ENCODE peak calls at places on chromosomes 12 and 14, in eight cellular contexts. One of them, this sample, is unnamed.

GRCh38 chr12:118188690-118189371 is 52.9 kb downstream of the PEBP1 start:
- DNase-seq in lower leg skin: no peak
- DNase-seq in sigmoid colon: peak
- DNase-seq in A549: no peak
- DNase-seq in H1: no peak
- DNase-seq in HCT116: no peak
- DNase-seq in GM12892: no peak
- DNase-seq in stomach: no peak
- DNase-seq in this sample: no peak

GRCh38 chr14:31263485-31264133 is 56.0 kb upstream of the HECTD1 start:
- DNase-seq in lower leg skin: peak
- DNase-seq in sigmoid colon: peak
- DNase-seq in A549: peak
- DNase-seq in H1: peak
- DNase-seq in HCT116: peak
- DNase-seq in GM12892: no peak
- DNase-seq in stomach: peak
- DNase-seq in this sample: peak

GRCh38 chr12:64452559-64453329 is 824 bp downstream of the TBK1 start:
- DNase-seq in lower leg skin: no peak
- DNase-seq in sigmoid colon: no peak
- DNase-seq in A549: peak
- DNase-seq in H1: no peak
- DNase-seq in HCT116: peak
- DNase-seq in GM12892: no peak
- DNase-seq in stomach: peak
- DNase-seq in this sample: no peak

GRCh38 chr12:68319988-68320623 is 12.1 kb downstream of the MDM1 start:
- DNase-seq in lower leg skin: no peak
- DNase-seq in sigmoid colon: peak
- DNase-seq in A549: no peak
- DNase-seq in H1: no peak
- DNase-seq in HCT116: no peak
- DNase-seq in GM12892: no peak
- DNase-seq in stomach: no peak
- DNase-seq in this sample: no peak

GRCh38 chr14:78848234-78848820 is 678.2 kb downstream of the NRXN3 start:
- DNase-seq in lower leg skin: no peak
- DNase-seq in sigmoid colon: no peak
- DNase-seq in A549: peak
- DNase-seq in H1: no peak
- DNase-seq in HCT116: peak
- DNase-seq in GM12892: no peak
- DNase-seq in stomach: peak
- DNase-seq in this sample: peak

GRCh38 chr14:94021001-94021400 is 5.1 kb upstream of the OTUB2 start:
- DNase-seq in lower leg skin: no peak
- DNase-seq in sigmoid colon: no peak
- DNase-seq in A549: no peak
- DNase-seq in H1: no peak
- DNase-seq in HCT116: no peak
- DNase-seq in GM12892: no peak
- DNase-seq in stomach: no peak
- DNase-seq in this sample: no peak

GRCh38 chr12:51792417-51792816 is 56.1 kb downstream of the FIGNL2 start:
- DNase-seq in lower leg skin: no peak
- DNase-seq in sigmoid colon: no peak
- DNase-seq in A549: no peak
- DNase-seq in H1: no peak
- DNase-seq in HCT116: no peak
- DNase-seq in GM12892: no peak
- DNase-seq in stomach: no peak
- DNase-seq in this sample: no peak

GRCh38 chr12:84732941-84733340 is 179.7 kb downstream of the SLC6A15 start:
- DNase-seq in lower leg skin: no peak
- DNase-seq in sigmoid colon: no peak
- DNase-seq in A549: no peak
- DNase-seq in H1: no peak
- DNase-seq in HCT116: no peak
- DNase-seq in GM12892: no peak
- DNase-seq in stomach: no peak
- DNase-seq in this sample: no peak

GRCh38 chr12:116333402-116333801 is 55.9 kb upstream of the MED13L start:
- DNase-seq in lower leg skin: peak
- DNase-seq in sigmoid colon: no peak
- DNase-seq in A549: no peak
- DNase-seq in H1: no peak
- DNase-seq in HCT116: no peak
- DNase-seq in GM12892: no peak
- DNase-seq in stomach: no peak
- DNase-seq in this sample: no peak

GRCh38 chr12:122793685-122794106 is 19.3 kb downstream of the CCDC62 start:
- DNase-seq in lower leg skin: no peak
- DNase-seq in sigmoid colon: no peak
- DNase-seq in A549: peak
- DNase-seq in H1: no peak
- DNase-seq in HCT116: peak
- DNase-seq in GM12892: no peak
- DNase-seq in stomach: no peak
- DNase-seq in this sample: no peak

GRCh38 chr12:102722147-102722546 is 194.9 kb downstream of the PAH start:
- DNase-seq in lower leg skin: no peak
- DNase-seq in sigmoid colon: no peak
- DNase-seq in A549: no peak
- DNase-seq in H1: no peak
- DNase-seq in HCT116: no peak
- DNase-seq in GM12892: no peak
- DNase-seq in stomach: no peak
- DNase-seq in this sample: no peak

GRCh38 chr12:46725332-46725731 is 100.5 kb downstream of the SLC38A4 start:
- DNase-seq in lower leg skin: no peak
- DNase-seq in sigmoid colon: no peak
- DNase-seq in A549: no peak
- DNase-seq in H1: no peak
- DNase-seq in HCT116: no peak
- DNase-seq in GM12892: no peak
- DNase-seq in stomach: no peak
- DNase-seq in this sample: no peak

GRCh38 chr12:124404162-124404561 is 109.3 kb downstream of the RFLNA start:
- DNase-seq in lower leg skin: no peak
- DNase-seq in sigmoid colon: peak
- DNase-seq in A549: no peak
- DNase-seq in H1: no peak
- DNase-seq in HCT116: no peak
- DNase-seq in GM12892: no peak
- DNase-seq in stomach: no peak
- DNase-seq in this sample: no peak

GRCh38 chr12:47816646-47817271 is 2.9 kb downstream of the HDAC7 start:
- DNase-seq in lower leg skin: no peak
- DNase-seq in sigmoid colon: peak
- DNase-seq in A549: no peak
- DNase-seq in H1: no peak
- DNase-seq in HCT116: no peak
- DNase-seq in GM12892: no peak
- DNase-seq in stomach: no peak
- DNase-seq in this sample: no peak

GRCh38 chr14:32508281-32508680 is 179.2 kb downstream of the AKAP6 start:
- DNase-seq in lower leg skin: no peak
- DNase-seq in sigmoid colon: no peak
- DNase-seq in A549: no peak
- DNase-seq in H1: no peak
- DNase-seq in HCT116: no peak
- DNase-seq in GM12892: no peak
- DNase-seq in stomach: no peak
- DNase-seq in this sample: no peak

GRCh38 chr12:54282949-54283593 is 2.5 kb downstream of the HNRNPA1 start:
- DNase-seq in lower leg skin: no peak
- DNase-seq in sigmoid colon: no peak
- DNase-seq in A549: no peak
- DNase-seq in H1: no peak
- DNase-seq in HCT116: no peak
- DNase-seq in GM12892: no peak
- DNase-seq in stomach: no peak
- DNase-seq in this sample: no peak

GRCh38 chr12:109763201-109763841 is 49.7 kb downstream of the FAM222A start:
- DNase-seq in lower leg skin: peak
- DNase-seq in sigmoid colon: peak
- DNase-seq in A549: no peak
- DNase-seq in H1: no peak
- DNase-seq in HCT116: no peak
- DNase-seq in GM12892: no peak
- DNase-seq in stomach: peak
- DNase-seq in this sample: no peak

GRCh38 chr14:87175175-87175574 is 817.8 kb downstream of the GALC start:
- DNase-seq in lower leg skin: no peak
- DNase-seq in sigmoid colon: no peak
- DNase-seq in A549: no peak
- DNase-seq in H1: no peak
- DNase-seq in HCT116: no peak
- DNase-seq in GM12892: no peak
- DNase-seq in stomach: no peak
- DNase-seq in this sample: no peak

GRCh38 chr14:74255281-74255680 is 16.0 kb downstream of the VSX2 start:
- DNase-seq in lower leg skin: no peak
- DNase-seq in sigmoid colon: no peak
- DNase-seq in A549: no peak
- DNase-seq in H1: no peak
- DNase-seq in HCT116: no peak
- DNase-seq in GM12892: no peak
- DNase-seq in stomach: no peak
- DNase-seq in this sample: no peak

GRCh38 chr14:24139272-24139934 is 2.0 kb downstream of the EMC9 start:
- DNase-seq in lower leg skin: no peak
- DNase-seq in sigmoid colon: no peak
- DNase-seq in A549: peak
- DNase-seq in H1: no peak
- DNase-seq in HCT116: no peak
- DNase-seq in GM12892: no peak
- DNase-seq in stomach: no peak
- DNase-seq in this sample: no peak

GRCh38 chr14:24144451-24144850 is 2.0 kb downstream of the PSME2 start:
- DNase-seq in lower leg skin: no peak
- DNase-seq in sigmoid colon: no peak
- DNase-seq in A549: no peak
- DNase-seq in H1: no peak
- DNase-seq in HCT116: no peak
- DNase-seq in GM12892: no peak
- DNase-seq in stomach: no peak
- DNase-seq in this sample: no peak

GRCh38 chr14:24143511-24143910 is 2.1 kb upstream of the EMC9 start:
- DNase-seq in lower leg skin: no peak
- DNase-seq in sigmoid colon: no peak
- DNase-seq in A549: no peak
- DNase-seq in H1: no peak
- DNase-seq in HCT116: no peak
- DNase-seq in GM12892: no peak
- DNase-seq in stomach: no peak
- DNase-seq in this sample: no peak

GRCh38 chr14:24138396-24139271 is 2.6 kb downstream of the PSME1 start:
- DNase-seq in lower leg skin: peak
- DNase-seq in sigmoid colon: no peak
- DNase-seq in A549: no peak
- DNase-seq in H1: no peak
- DNase-seq in HCT116: no peak
- DNase-seq in GM12892: no peak
- DNase-seq in stomach: no peak
- DNase-seq in this sample: no peak

GRCh38 chr14:24141030-24141880 is at the start of gene EMC9:
- DNase-seq in lower leg skin: peak
- DNase-seq in sigmoid colon: peak
- DNase-seq in A549: peak
- DNase-seq in H1: peak
- DNase-seq in HCT116: peak
- DNase-seq in GM12892: peak
- DNase-seq in stomach: peak
- DNase-seq in this sample: peak
- TF ChIP-seq POLR2A in lower leg skin: no peak
- TF ChIP-seq POLR2A in sigmoid colon: peak
- TF ChIP-seq POLR2A in A549: peak
- TF ChIP-seq POLR2A in H1: peak
- TF ChIP-seq POLR2A in HCT116: peak
- TF ChIP-seq POLR2A in GM12892: peak
- TF ChIP-seq POLR2A in stomach: peak
- TF ChIP-seq POLR2A in this sample: peak

GRCh38 chr14:105020815-105021655 is at the start of gene CDCA4:
- DNase-seq in lower leg skin: peak
- DNase-seq in sigmoid colon: peak
- DNase-seq in A549: peak
- DNase-seq in H1: peak
- DNase-seq in HCT116: peak
- DNase-seq in GM12892: peak
- DNase-seq in stomach: peak
- DNase-seq in this sample: peak
- TF ChIP-seq POLR2A in lower leg skin: no peak
- TF ChIP-seq POLR2A in sigmoid colon: peak
- TF ChIP-seq POLR2A in A549: peak
- TF ChIP-seq POLR2A in H1: peak
- TF ChIP-seq POLR2A in HCT116: no peak
- TF ChIP-seq POLR2A in GM12892: peak
- TF ChIP-seq POLR2A in stomach: no peak
- TF ChIP-seq POLR2A in this sample: peak

DNA sequence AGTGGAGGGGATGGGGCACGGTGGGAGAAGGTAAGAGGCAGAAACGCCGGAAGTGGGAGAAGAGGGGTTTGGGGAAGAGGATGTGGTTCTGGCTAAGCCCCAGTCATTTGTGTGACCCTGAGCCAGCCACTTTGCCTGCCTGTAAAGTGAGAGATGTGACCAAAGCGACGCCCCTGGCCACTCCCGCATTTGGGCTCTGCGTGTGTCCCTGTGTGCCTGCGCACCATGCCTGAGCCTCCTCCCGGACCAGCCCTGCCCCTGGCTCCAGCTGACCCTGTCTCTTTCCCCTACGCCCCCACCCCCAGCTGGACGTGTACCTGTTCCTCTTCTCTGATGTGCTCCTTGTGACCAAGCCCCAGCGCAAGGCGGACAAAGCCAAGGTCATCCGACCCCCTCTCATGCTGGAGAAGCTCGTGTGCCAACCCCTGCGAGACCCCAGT is 8.0 kb downstream of the PLEKHG6 start:
- DNase-seq in lower leg skin: no peak
- DNase-seq in sigmoid colon: no peak
- DNase-seq in A549: no peak
- DNase-seq in H1: no peak
- DNase-seq in HCT116: no peak
- DNase-seq in GM12892: no peak
- DNase-seq in stomach: no peak
- DNase-seq in this sample: no peak
- TF ChIP-seq POLR2A in lower leg skin: no peak
- TF ChIP-seq POLR2A in sigmoid colon: no peak
- TF ChIP-seq POLR2A in A549: no peak
- TF ChIP-seq POLR2A in H1: no peak
- TF ChIP-seq POLR2A in HCT116: no peak
- TF ChIP-seq POLR2A in GM12892: no peak
- TF ChIP-seq POLR2A in stomach: no peak
- TF ChIP-seq POLR2A in this sample: no peak

GRCh38 chr12:1931642-1932041 is 13.2 kb upstream of the CACNA2D4 start:
- DNase-seq in lower leg skin: no peak
- DNase-seq in sigmoid colon: no peak
- DNase-seq in A549: no peak
- DNase-seq in H1: no peak
- DNase-seq in HCT116: no peak
- DNase-seq in GM12892: no peak
- DNase-seq in stomach: no peak
- DNase-seq in this sample: no peak
- TF ChIP-seq POLR2A in lower leg skin: no peak
- TF ChIP-seq POLR2A in sigmoid colon: no peak
- TF ChIP-seq POLR2A in A549: no peak
- TF ChIP-seq POLR2A in H1: no peak
- TF ChIP-seq POLR2A in HCT116: no peak
- TF ChIP-seq POLR2A in GM12892: no peak
- TF ChIP-seq POLR2A in stomach: no peak
- TF ChIP-seq POLR2A in this sample: no peak

This sample was measured in right lobe of liver.